ENCODE peak calls at places on chromosome 20, in ten cellular contexts. I, R, U, B, S, G, T, P, Y and H are unnamed samples.

GRCh38 chr20:23144856-23145255 is 58.7 kb upstream of the CD93 start:
- DNase-seq in I (no peak), R (no peak), U (no peak), B (no peak), S (no peak), G (no peak), T (no peak), P (no peak), Y (no peak), H (no peak)

GRCh38 chr20:46312075-46312944 is 4.0 kb upstream of the CDH22 start:
- DNase-seq in I (peak; percentile 50), R (no peak), U (no peak), B (no peak), S (no peak), G (no peak), T (no peak), P (peak; percentile 44), Y (no peak), H (no peak)

GRCh38 chr20:24138951-24139350 is 150.4 kb upstream of the GGTLC1 start:
- DNase-seq in I (no peak), R (no peak), U (no peak), B (no peak), S (no peak), G (no peak), T (no peak), P (no peak), Y (no peak), H (no peak)

GRCh38 chr20:16930656-16931055 is 182.5 kb downstream of the OTOR start:
- DNase-seq in I (no peak), R (no peak), U (no peak), B (no peak), S (no peak), G (no peak), T (no peak), P (no peak), Y (no peak), H (no peak)

GRCh38 chr20:40962733-40963504 is 65.7 kb upstream of the TOP1 start:
- DNase-seq in I (peak; percentile 77), R (peak; percentile 74), U (peak; percentile 59), B (peak; percentile 42), S (peak; percentile 74), G (peak; percentile 83), T (peak; percentile 87), P (peak; percentile 71), Y (no peak), H (peak; percentile 48)

GRCh38 chr20:5039255-5039657 is 37.9 kb upstream of the SLC23A2 start:
- DNase-seq in I (no peak), R (peak; percentile 54), U (no peak), B (no peak), S (peak; percentile 57), G (no peak), T (no peak), P (no peak), Y (no peak), H (no peak)

GRCh38 chr20:47586648-47587306 is 85.1 kb downstream of the NCOA3 start:
- DNase-seq in I (no peak), R (no peak), U (no peak), B (no peak), S (no peak), G (no peak), T (no peak), P (no peak), Y (no peak), H (no peak)

GRCh38 chr20:3744806-3745685 is 12.6 kb downstream of the HSPA12B start:
- DNase-seq in I (peak; percentile 80), R (peak; percentile 87), U (peak; percentile 70), B (peak; percentile 73), S (peak; percentile 70), G (peak; percentile 15), T (no peak), P (peak; percentile 75), Y (no peak), H (peak; percentile 71)

GRCh38 chr20:34375977-34376430 is 12.9 kb downstream of the ITCH start:
- DNase-seq in I (no peak), R (no peak), U (no peak), B (no peak), S (no peak), G (no peak), T (no peak), P (no peak), Y (no peak), H (no peak)

GRCh38 chr20:61520761-61521460 is 268.9 kb downstream of the CDH4 start:
- DNase-seq in I (no peak), R (no peak), U (no peak), B (no peak), S (no peak), G (no peak), T (peak; percentile 53), P (peak; percentile 14), Y (peak; percentile 51), H (no peak)

GRCh38 chr20:63248835-63249591 is 5.2 kb downstream of the NKAIN4 start:
- DNase-seq in I (no peak), R (no peak), U (no peak), B (no peak), S (no peak), G (peak; percentile 32), T (no peak), P (no peak), Y (no peak), H (no peak)

GRCh38 chr20:37253087-37253486 is 8.5 kb downstream of the GHRH start:
- DNase-seq in I (no peak), R (no peak), U (no peak), B (no peak), S (no peak), G (no peak), T (no peak), P (no peak), Y (no peak), H (no peak)

GRCh38 chr20:32988008-32988407 is 16.2 kb downstream of the SUN5 start:
- DNase-seq in I (no peak), R (no peak), U (peak; percentile 48), B (no peak), S (no peak), G (no peak), T (no peak), P (no peak), Y (no peak), H (no peak)

GRCh38 chr20:46031014-46031569 is 2.1 kb downstream of the SLC12A5 start:
- DNase-seq in I (no peak), R (no peak), U (no peak), B (no peak), S (no peak), G (no peak), T (no peak), P (no peak), Y (no peak), H (no peak)

GRCh38 chr20:63521602-63522001 is 1.0 kb downstream of the PPDPF start:
- DNase-seq in I (no peak), R (peak; percentile 48), U (no peak), B (no peak), S (peak; percentile 3), G (no peak), T (peak; percentile 70), P (peak; percentile 48), Y (no peak), H (no peak)

GRCh38 chr20:5024103-5024502 is 22.8 kb upstream of the SLC23A2 start:
- DNase-seq in I (no peak), R (no peak), U (no peak), B (no peak), S (no peak), G (no peak), T (peak; percentile 5), P (no peak), Y (no peak), H (no peak)

GRCh38 chr20:13865825-13866351 is 81.1 kb downstream of the NDUFAF5 start:
- DNase-seq in I (no peak), R (no peak), U (no peak), B (no peak), S (no peak), G (no peak), T (no peak), P (no peak), Y (no peak), H (no peak)
- H3K27ac ChIP-seq in I (peak overlapping the region; percentile 86), R (no peak overlapping the region), U (no peak overlapping the region), B (no peak overlapping the region), S (no peak overlapping the region), G (no peak overlapping the region), T (peak overlapping the region; percentile 80), P (peak overlapping the region; percentile 5), Y (no peak overlapping the region), H (no peak overlapping the region)

DNA sequence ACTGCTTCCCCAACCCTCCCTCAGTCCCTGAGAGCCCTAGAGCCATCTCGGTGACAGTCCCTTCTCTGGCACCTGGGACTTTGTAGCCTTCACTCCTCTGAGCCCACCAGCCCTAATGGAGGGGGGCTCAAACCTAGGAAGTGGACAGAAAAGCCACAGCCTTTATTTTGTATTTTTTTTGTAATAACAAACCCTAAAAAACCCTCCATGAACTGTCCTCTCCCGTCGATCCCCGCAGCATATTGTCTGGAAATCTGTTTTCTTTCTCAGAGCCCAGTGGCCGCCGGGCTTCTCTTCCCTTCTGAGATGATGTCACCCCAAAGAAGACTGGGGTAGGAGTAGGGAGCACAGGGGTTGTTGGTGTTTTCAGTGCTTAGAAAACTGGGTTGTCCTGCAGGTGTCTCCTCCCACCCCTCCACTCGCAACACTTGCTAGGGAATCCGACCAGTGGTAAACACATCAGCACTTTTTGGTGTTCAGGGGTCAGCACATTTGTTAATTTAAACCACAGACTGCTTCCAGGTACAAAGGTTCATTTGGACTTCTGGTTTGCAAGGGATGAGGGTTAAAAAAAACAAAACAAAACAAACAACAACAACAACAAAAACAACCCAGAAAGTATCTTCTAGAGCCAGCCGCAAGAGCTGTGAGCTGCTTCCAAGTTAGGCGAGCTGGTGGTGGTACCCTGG is 9.9 kb downstream of the PAX1 start:
- DNase-seq in I (no peak), R (no peak), U (no peak), B (no peak), S (no peak), G (no peak), T (no peak), P (no peak), Y (no peak), H (no peak)
- H3K27me3 ChIP-seq in I (peaks cover 63% of the 10 kb centered on the region), R (peaks cover 7% of the 10 kb centered on the region), U (peaks cover 91% of the 10 kb centered on the region), B (peaks cover 17% of the 10 kb centered on the region), S (no peaks in the 10 kb centered on the region), G (peaks cover 79% of the 10 kb centered on the region), T (no peaks in the 10 kb centered on the region), P (no peaks in the 10 kb centered on the region), Y (peaks cover 14% of the 10 kb centered on the region), H (peaks cover 38% of the 10 kb centered on the region)

DNA sequence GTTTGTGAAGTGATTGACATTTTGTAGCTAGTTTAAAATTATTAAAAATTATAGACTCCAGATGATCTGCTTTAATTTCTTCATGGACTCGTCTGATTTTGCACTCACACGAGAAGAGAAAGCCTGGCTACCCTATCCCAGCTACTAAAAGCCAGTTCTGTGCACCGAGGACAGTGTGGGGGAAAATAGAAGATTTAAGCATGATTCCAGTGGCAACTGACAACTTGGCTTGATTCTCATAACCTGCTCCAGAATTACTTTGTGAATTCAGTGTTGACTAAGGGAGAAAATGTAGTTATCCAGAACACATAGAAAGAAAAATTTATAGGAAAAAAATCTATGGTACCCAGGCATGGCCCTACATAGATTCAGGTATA is 88.7 kb downstream of the SNAP25 start:
- DNase-seq in I (no peak), R (no peak), U (no peak), B (no peak), S (no peak), G (no peak), T (no peak), P (no peak), Y (no peak), H (no peak)
- H3K27ac ChIP-seq in I (no peak overlapping the region), R (no peak overlapping the region), U (no peak overlapping the region), B (no peak overlapping the region), S (no peak overlapping the region), G (peak overlapping the region; percentile 31), T (no peak overlapping the region), P (no peak overlapping the region), Y (peak overlapping the region; percentile 71), H (no peak overlapping the region)

GRCh38 chr20:44835661-44836221 is 25.4 kb upstream of the RIMS4 start:
- DNase-seq in I (no peak), R (no peak), U (no peak), B (no peak), S (no peak), G (no peak), T (no peak), P (no peak), Y (no peak), H (no peak)
- H3K27me3 ChIP-seq in I (no peaks in the 10 kb centered on the region), R (peaks cover 2% of the 10 kb centered on the region), U (peaks cover 64% of the 10 kb centered on the region), B (no peaks in the 10 kb centered on the region), S (peaks cover 3% of the 10 kb centered on the region), G (peaks cover 89% of the 10 kb centered on the region), T (no peaks in the 10 kb centered on the region), P (no peaks in the 10 kb centered on the region), Y (peaks cover 27% of the 10 kb centered on the region), H (peaks cover 14% of the 10 kb centered on the region)